ENCODE peak calls at places on chromosomes 13 and 19, in seven cellular contexts. R is kidney epithelial cell, W is IMR-90, S is tibial nerve, A is heart right ventricle, D is transverse colon, X is PC-3. N is an unnamed sample.
A peak's percentile ranks its signal among the peaks of the same experiment; 100 is the strongest.

GRCh38 chr19:39969266-39969665 is 1.7 kb upstream of the PSMC4 start:
- DNase-seq in R (no peak), W (peak; percentile 35), S (no peak), A (no peak), D (no peak), X (no peak), N (no peak)

GRCh38 chr13:72960541-72960940 is 98.3 kb upstream of the KLF5 start:
- DNase-seq in R (no peak), W (no peak), S (no peak), A (no peak), D (no peak), X (peak; percentile 77), N (no peak)

GRCh38 chr13:87671824-87672603 is 843 bp downstream of the SLITRK5 start:
- DNase-seq in R (no peak), W (no peak), S (no peak), A (no peak), D (peak; percentile 7), X (no peak), N (no peak)

GRCh38 chr19:52734340-52734892 is 428 bp downstream of the ZNF611 start:
- DNase-seq in R (no peak), W (no peak), S (no peak), A (peak; percentile 26), D (peak; percentile 15), X (no peak), N (no peak)

GRCh38 chr19:46542428-46543230 is 47.0 kb upstream of the PNMA8B start:
- DNase-seq in R (peak; percentile 47), W (peak; percentile 87), S (peak; percentile 100), A (peak; percentile 82), D (peak; percentile 91), X (peak; percentile 89), N (peak; percentile 89)

GRCh38 chr13:77422724-77423123 is 95.8 kb upstream of the MYCBP2 start:
- DNase-seq in R (no peak), W (no peak), S (no peak), A (no peak), D (no peak), X (peak; percentile 35), N (no peak)

GRCh38 chr13:23969672-23970071 is 72.4 kb upstream of the C1QTNF9B start:
- DNase-seq in R (no peak), W (peak; percentile 56), S (no peak), A (no peak), D (no peak), X (no peak), N (no peak)

GRCh38 chr13:26685606-26686005 is 75.0 kb downstream of the GPR12 start:
- DNase-seq in R (no peak), W (no peak), S (no peak), A (no peak), D (no peak), X (no peak), N (no peak)

GRCh38 chr13:37685206-37685605 is 86.6 kb upstream of the POSTN start:
- DNase-seq in R (no peak), W (peak; percentile 28), S (no peak), A (no peak), D (no peak), X (no peak), N (no peak)

DNA sequence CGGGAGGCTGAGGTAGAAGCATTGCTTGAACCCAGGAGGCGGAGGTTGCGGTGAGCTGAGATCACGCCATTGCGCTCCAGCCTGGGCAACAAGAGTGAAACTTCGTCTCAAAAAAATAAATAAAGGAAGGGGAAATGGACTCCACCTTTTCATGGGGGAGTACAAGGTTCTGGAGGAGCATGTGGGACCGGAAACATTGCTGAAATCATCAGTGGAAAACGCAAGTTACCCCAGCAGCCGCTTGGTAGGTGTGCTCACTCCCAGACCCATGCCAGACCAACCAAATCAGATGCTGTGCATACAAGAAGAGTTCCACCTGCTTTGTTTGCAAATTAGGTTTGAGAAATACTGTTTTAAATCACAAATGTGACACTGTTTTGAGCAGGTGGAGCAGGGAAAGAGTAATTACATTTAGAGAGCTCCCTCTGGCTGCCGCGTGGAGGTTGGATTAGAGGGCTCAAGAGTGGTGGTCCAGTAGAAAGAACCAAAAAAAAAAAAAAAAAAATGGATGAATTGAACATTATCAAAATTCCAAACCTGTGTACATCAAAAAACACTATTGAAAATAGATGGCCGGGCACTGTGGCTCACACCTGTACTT is 4.9 kb downstream of the ERICH4 start:
- DNase-seq in R (no peak), W (no peak), S (no peak), A (no peak), D (no peak), X (no peak), N (no peak)
- TF ChIP-seq CTCF in R (no peak), W (no peak), S (no peak), A (peak; percentile 21), D (no peak), X (peak; percentile 17), N (no peak)

GRCh38 chr19:38118176-38118575 is 105.8 kb downstream of the DPF1 start:
- DNase-seq in R (no peak), W (no peak), S (no peak), A (no peak), D (no peak), X (no peak), N (no peak)
- H3K4me3 ChIP-seq in R (no peak overlapping the region), W (no peak overlapping the region), S (no peak overlapping the region), A (no peak overlapping the region), D (no peak overlapping the region), X (no peak overlapping the region), N (no peak overlapping the region)

GRCh38 chr19:10227215-10227971 is 3.7 kb downstream of the S1PR2 start:
- DNase-seq in R (no peak), W (no peak), S (peak; percentile 50), A (peak; percentile 53), D (no peak), X (no peak), N (peak; percentile 32)
- TF ChIP-seq CTCF in R (no peak), W (peak; percentile 10), S (peak; percentile 40), A (peak; percentile 12), D (no peak), X (peak; percentile 42), N (no peak)

DNA sequence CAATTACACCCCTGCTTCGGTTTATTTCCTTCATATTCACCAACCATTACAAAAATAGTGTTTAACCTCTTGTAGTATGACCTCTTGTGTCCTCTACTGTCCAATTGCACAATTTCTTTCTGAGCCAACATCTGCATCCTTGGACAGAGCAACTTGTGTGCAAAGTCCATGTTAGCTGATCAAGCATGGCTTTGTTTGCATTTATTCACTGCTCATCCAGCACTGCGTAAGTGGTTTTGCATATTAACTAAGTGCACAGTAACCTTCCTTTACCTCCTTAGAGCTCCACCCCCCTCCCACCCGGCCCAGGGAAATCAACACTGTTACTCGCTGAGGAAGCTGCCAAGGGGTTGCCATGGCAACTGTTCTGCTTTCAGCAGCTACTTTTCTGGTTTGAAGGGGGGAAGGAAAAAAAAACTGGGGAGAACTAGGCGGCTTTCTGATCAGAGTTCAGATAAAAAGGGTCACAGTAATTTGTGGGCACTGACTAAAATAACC is 153.5 kb upstream of the KLF12 start:
- DNase-seq in R (peak; percentile 39), W (peak; percentile 64), S (peak; percentile 60), A (peak; percentile 65), D (peak; percentile 85), X (peak; percentile 40), N (peak; percentile 71)
- H3K4me3 ChIP-seq in R (no peak overlapping the region), W (no peak overlapping the region), S (peak overlapping the region; percentile 20), A (peak overlapping the region; percentile 35), D (no peak overlapping the region), X (no peak overlapping the region), N (peak overlapping the region; percentile 40)

GRCh38 chr19:11735375-11735774 is 3.4 kb downstream of the ZNF823 start:
- DNase-seq in R (no peak), W (no peak), S (no peak), A (no peak), D (peak; percentile 34), X (peak; percentile 27), N (no peak)

GRCh38 chr19:11736696-11737095 is 2.0 kb downstream of the ZNF823 start:
- DNase-seq in R (no peak), W (peak; percentile 33), S (no peak), A (peak; percentile 31), D (peak; percentile 19), X (peak; percentile 38), N (peak; percentile 31)

GRCh38 chr19:11738746-11739620 is at the start of gene ZNF823:
- DNase-seq in R (peak; percentile 93), W (peak; percentile 97), S (peak; percentile 100), A (peak; percentile 98), D (peak; percentile 100), X (peak; percentile 100), N (peak; percentile 97)

DNA sequence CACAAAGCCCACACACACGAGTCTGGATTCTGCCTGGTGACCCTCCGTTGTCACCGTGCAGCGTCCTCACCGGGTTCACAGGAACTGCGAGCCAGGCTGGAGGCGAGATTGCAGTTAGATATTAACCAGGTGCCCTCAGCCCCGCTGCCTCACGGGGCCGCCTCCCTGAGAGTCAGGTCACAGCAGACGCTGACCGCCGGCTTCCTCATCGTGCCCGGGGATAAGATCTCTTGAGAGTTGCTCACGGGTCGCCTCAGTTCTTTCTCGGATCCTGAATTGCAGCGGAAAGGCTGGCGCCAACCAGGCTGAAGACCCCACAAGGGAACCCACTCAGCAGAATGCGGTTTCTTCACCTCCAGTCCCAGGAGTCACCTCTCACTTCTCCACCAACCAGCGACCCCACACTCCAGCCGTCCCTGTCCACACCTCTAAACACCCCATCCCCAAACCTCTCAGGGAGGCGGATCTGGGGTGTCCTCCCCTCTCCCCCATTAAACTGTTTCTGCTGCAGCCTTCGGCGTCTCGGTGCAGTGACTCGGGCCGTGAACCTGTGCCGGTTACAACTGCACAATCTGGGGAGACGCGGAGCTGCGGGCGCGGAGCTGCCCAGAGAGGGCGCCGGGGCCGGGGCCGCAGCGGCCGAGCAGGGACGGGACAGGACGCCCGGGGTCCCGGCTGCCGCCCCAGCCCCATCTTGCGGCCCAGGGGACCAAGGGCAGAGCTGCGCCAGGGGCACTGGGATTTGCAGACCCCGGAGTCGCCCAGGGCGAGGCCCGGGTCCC is 591 bp downstream of the ZNF823 start:
- DNase-seq in R (no peak), W (peak; percentile 12), S (no peak), A (peak; percentile 31), D (peak; percentile 84), X (peak; percentile 65), N (peak; percentile 28)
- TF ChIP-seq CTCF in R (no peak), W (peak; percentile 5), S (no peak), A (no peak), D (no peak), X (no peak), N (no peak)

GRCh38 chr19:23762884-23763711 is 4.4 kb upstream of the ZNF681 start:
- DNase-seq in R (peak; percentile 26), W (peak; percentile 13), S (no peak), A (peak; percentile 87), D (peak; percentile 93), X (peak; percentile 86), N (peak; percentile 79)

GRCh38 chr19:23766951-23767350 is 8.3 kb upstream of the ZNF681 start:
- DNase-seq in R (no peak), W (no peak), S (no peak), A (no peak), D (no peak), X (no peak), N (no peak)

GRCh38 chr19:23758187-23759074 is at the start of gene ZNF681:
- DNase-seq in R (peak; percentile 59), W (peak; percentile 83), S (peak; percentile 81), A (peak; percentile 84), D (peak; percentile 91), X (peak; percentile 90), N (peak; percentile 86)

GRCh38 chr19:23764781-23765180 is 6.1 kb upstream of the ZNF681 start:
- DNase-seq in R (no peak), W (no peak), S (no peak), A (no peak), D (no peak), X (no peak), N (no peak)

DNA sequence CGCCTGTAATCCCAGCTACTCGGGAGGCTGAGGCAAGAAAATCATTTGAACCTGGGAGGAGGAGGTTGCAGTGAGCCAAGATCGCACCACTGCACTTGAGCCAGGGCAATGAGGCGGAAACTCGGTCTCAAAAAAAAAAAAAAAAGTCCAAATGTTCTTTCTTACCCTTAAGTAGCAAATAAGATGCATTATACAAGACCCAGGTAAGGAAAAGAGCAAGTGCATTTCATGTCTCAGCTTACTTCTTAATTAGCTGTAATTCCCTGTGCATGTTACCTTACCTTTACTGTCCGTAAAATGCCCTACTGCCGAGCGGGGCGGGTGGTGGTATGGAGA is 3.8 kb upstream of the ZNF681 start:
- DNase-seq in R (no peak), W (no peak), S (peak; percentile 38), A (no peak), D (no peak), X (no peak), N (no peak)
- H3K4me3 ChIP-seq in R (peak overlapping the region; percentile 72), W (peak overlapping the region; percentile 74), S (peak overlapping the region; percentile 55), A (peak overlapping the region; percentile 90), D (peak overlapping the region; percentile 76), X (peak overlapping the region; percentile 89), N (peak overlapping the region; percentile 70)

N was measured in psoas muscle.